ENCODE peak calls at places on chromosomes 2 and 18, in four cellular contexts. One of them, this sample, is unnamed.

GRCh38 chr2:47512581-47513083 is 109.7 kb downstream of the MSH2 start:
- DNase-seq in stimulated activated naive CD4-positive, alpha-beta T cell: no peak
- DNase-seq in RWPE1: peak
- DNase-seq in MV-4-11: peak
- DNase-seq in this sample: peak

GRCh38 chr2:98464772-98465310 is 20.2 kb downstream of the INPP4A start:
- DNase-seq in MV-4-11: peak
- DNase-seq in RWPE1: no peak
- DNase-seq in stimulated activated naive CD4-positive, alpha-beta T cell: no peak
- DNase-seq in this sample: peak

GRCh38 chr2:28689764-28690163 is 61.9 kb upstream of the PPP1CB start:
- DNase-seq in MV-4-11: no peak
- DNase-seq in RWPE1: no peak
- DNase-seq in stimulated activated naive CD4-positive, alpha-beta T cell: no peak
- DNase-seq in this sample: no peak

GRCh38 chr2:70895249-70895648 is 40.5 kb upstream of the ATP6V1B1 start:
- DNase-seq in MV-4-11: no peak
- DNase-seq in stimulated activated naive CD4-positive, alpha-beta T cell: no peak
- DNase-seq in RWPE1: no peak
- DNase-seq in this sample: no peak

GRCh38 chr2:120451334-120451733 is 105.4 kb downstream of the INHBB start:
- DNase-seq in stimulated activated naive CD4-positive, alpha-beta T cell: no peak
- DNase-seq in MV-4-11: no peak
- DNase-seq in RWPE1: no peak
- DNase-seq in this sample: no peak

GRCh38 chr2:192687000-192687399 is 492.3 kb upstream of the TMEFF2 start:
- DNase-seq in stimulated activated naive CD4-positive, alpha-beta T cell: no peak
- DNase-seq in MV-4-11: peak
- DNase-seq in RWPE1: no peak
- DNase-seq in this sample: no peak

GRCh38 chr2:96977631-96978195 is 8.7 kb downstream of the FAM178B start:
- DNase-seq in stimulated activated naive CD4-positive, alpha-beta T cell: no peak
- DNase-seq in RWPE1: peak
- DNase-seq in MV-4-11: no peak
- DNase-seq in this sample: no peak

GRCh38 chr2:11656671-11657101 is 13.3 kb downstream of the NTSR2 start:
- DNase-seq in stimulated activated naive CD4-positive, alpha-beta T cell: no peak
- DNase-seq in RWPE1: peak
- DNase-seq in MV-4-11: no peak
- DNase-seq in this sample: no peak

GRCh38 chr2:40150206-40150765 is 301.6 kb downstream of the SLC8A1 start:
- DNase-seq in stimulated activated naive CD4-positive, alpha-beta T cell: no peak
- DNase-seq in MV-4-11: peak
- DNase-seq in RWPE1: no peak
- DNase-seq in this sample: no peak

GRCh38 chr2:236629961-236630872 is 60.6 kb downstream of the ACKR3 start:
- DNase-seq in stimulated activated naive CD4-positive, alpha-beta T cell: no peak
- DNase-seq in MV-4-11: no peak
- DNase-seq in RWPE1: no peak
- DNase-seq in this sample: no peak

GRCh38 chr18:22703883-22704626 is 229.1 kb upstream of the RBBP8 start:
- DNase-seq in RWPE1: peak
- DNase-seq in stimulated activated naive CD4-positive, alpha-beta T cell: no peak
- DNase-seq in MV-4-11: peak
- DNase-seq in this sample: peak

GRCh38 chr2:150889141-150889540 is 372.5 kb downstream of the RBM43 start:
- DNase-seq in MV-4-11: no peak
- DNase-seq in stimulated activated naive CD4-positive, alpha-beta T cell: no peak
- DNase-seq in RWPE1: peak
- DNase-seq in this sample: no peak

GRCh38 chr2:71282493-71282892 is 49.1 kb upstream of the ZNF638 start:
- DNase-seq in stimulated activated naive CD4-positive, alpha-beta T cell: no peak
- DNase-seq in MV-4-11: peak
- DNase-seq in RWPE1: no peak
- DNase-seq in this sample: no peak

GRCh38 chr18:77657651-77658308 is 408.1 kb downstream of the GALR1 start:
- DNase-seq in RWPE1: no peak
- DNase-seq in MV-4-11: no peak
- DNase-seq in stimulated activated naive CD4-positive, alpha-beta T cell: no peak
- DNase-seq in this sample: no peak

GRCh38 chr18:3857544-3857943 is 407.6 kb downstream of the TGIF1 start:
- DNase-seq in MV-4-11: no peak
- DNase-seq in RWPE1: no peak
- DNase-seq in stimulated activated naive CD4-positive, alpha-beta T cell: no peak
- DNase-seq in this sample: no peak

GRCh38 chr2:172270278-172271079 is 156.9 kb upstream of the ITGA6 start:
- DNase-seq in RWPE1: no peak
- DNase-seq in MV-4-11: no peak
- DNase-seq in stimulated activated naive CD4-positive, alpha-beta T cell: peak
- DNase-seq in this sample: no peak

GRCh38 chr2:232623768-232624553 is 9.4 kb upstream of the EFHD1 start:
- DNase-seq in MV-4-11: no peak
- DNase-seq in RWPE1: no peak
- DNase-seq in stimulated activated naive CD4-positive, alpha-beta T cell: no peak
- DNase-seq in this sample: no peak

GRCh38 chr2:33291278-33292013 is 185.0 kb upstream of the RASGRP3 start:
- DNase-seq in stimulated activated naive CD4-positive, alpha-beta T cell: no peak
- DNase-seq in MV-4-11: no peak
- DNase-seq in RWPE1: peak
- DNase-seq in this sample: no peak

GRCh38 chr18:60538891-60539290 is 166.3 kb upstream of the MC4R start:
- DNase-seq in MV-4-11: no peak
- DNase-seq in RWPE1: no peak
- DNase-seq in stimulated activated naive CD4-positive, alpha-beta T cell: no peak
- DNase-seq in this sample: no peak

GRCh38 chr2:98476192-98476868 is 31.7 kb downstream of the INPP4A start:
- DNase-seq in RWPE1: no peak
- DNase-seq in stimulated activated naive CD4-positive, alpha-beta T cell: no peak
- DNase-seq in MV-4-11: no peak
- DNase-seq in this sample: no peak

GRCh38 chr18:45755936-45756335 is 32.0 kb downstream of the SLC14A1 start:
- DNase-seq in RWPE1: peak
- DNase-seq in MV-4-11: peak
- DNase-seq in stimulated activated naive CD4-positive, alpha-beta T cell: no peak
- DNase-seq in this sample: no peak

GRCh38 chr2:126359494-126359893 is 296.5 kb upstream of the GYPC start:
- DNase-seq in MV-4-11: peak
- DNase-seq in stimulated activated naive CD4-positive, alpha-beta T cell: no peak
- DNase-seq in RWPE1: peak
- DNase-seq in this sample: peak

GRCh38 chr2:217941886-217942728 is 60.7 kb downstream of the TNS1 start:
- DNase-seq in stimulated activated naive CD4-positive, alpha-beta T cell: no peak
- DNase-seq in RWPE1: no peak
- DNase-seq in MV-4-11: no peak
- DNase-seq in this sample: no peak

GRCh38 chr2:138997849-138998517 is 217.8 kb upstream of the NXPH2 start:
- DNase-seq in MV-4-11: no peak
- DNase-seq in stimulated activated naive CD4-positive, alpha-beta T cell: no peak
- DNase-seq in RWPE1: peak
- DNase-seq in this sample: no peak

GRCh38 chr2:81981616-81982015 is 1677.1 kb upstream of the LRRTM1 start:
- DNase-seq in RWPE1: no peak
- DNase-seq in MV-4-11: no peak
- DNase-seq in stimulated activated naive CD4-positive, alpha-beta T cell: no peak
- DNase-seq in this sample: no peak

GRCh38 chr18:31044926-31045325 is 2.4 kb upstream of the DSC3 start:
- DNase-seq in stimulated activated naive CD4-positive, alpha-beta T cell: no peak
- DNase-seq in MV-4-11: no peak
- DNase-seq in RWPE1: peak
- DNase-seq in this sample: no peak

GRCh38 chr18:2719040-2719439 is 63.5 kb downstream of the SMCHD1 start:
- DNase-seq in stimulated activated naive CD4-positive, alpha-beta T cell: no peak
- DNase-seq in RWPE1: no peak
- DNase-seq in MV-4-11: no peak
- DNase-seq in this sample: no peak

GRCh38 chr2:45919711-45920111 is 268.2 kb downstream of the PRKCE start:
- DNase-seq in MV-4-11: peak
- DNase-seq in stimulated activated naive CD4-positive, alpha-beta T cell: no peak
- DNase-seq in RWPE1: peak
- DNase-seq in this sample: no peak

GRCh38 chr2:72980535-72981217 is 63.4 kb downstream of the EMX1 start:
- DNase-seq in stimulated activated naive CD4-positive, alpha-beta T cell: no peak
- DNase-seq in RWPE1: peak
- DNase-seq in MV-4-11: no peak
- DNase-seq in this sample: no peak

GRCh38 chr2:16254356-16254965 is 314.1 kb downstream of the MYCN start:
- DNase-seq in stimulated activated naive CD4-positive, alpha-beta T cell: no peak
- DNase-seq in RWPE1: no peak
- DNase-seq in MV-4-11: no peak
- DNase-seq in this sample: no peak

GRCh38 chr18:3624818-3625716 is 175.1 kb downstream of the TGIF1 start:
- DNase-seq in stimulated activated naive CD4-positive, alpha-beta T cell: no peak
- DNase-seq in MV-4-11: peak
- DNase-seq in RWPE1: peak
- DNase-seq in this sample: no peak

GRCh38 chr2:168196764-168197180 is 50.6 kb downstream of the STK39 start:
- DNase-seq in RWPE1: no peak
- DNase-seq in stimulated activated naive CD4-positive, alpha-beta T cell: no peak
- DNase-seq in MV-4-11: no peak
- DNase-seq in this sample: no peak

This sample was measured in Kasumi-1.